ENCODE peak calls at places on chromosome 13, in four cellular contexts. H is K562, T is GM12878, Y is HepG2. X is an unnamed sample.

GRCh38 chr13:23428183-23428528 is 5.3 kb downstream of the SACS start:
- DNase-seq in Y (no peak), T (no peak), H (no peak), X (no peak)

GRCh38 chr13:20721454-20722357 is 18.2 kb downstream of the IL17D start:
- DNase-seq in Y (no peak), H (peak), T (no peak), X (peak)

GRCh38 chr13:100397627-100398026 is 191.0 kb downstream of the GGACT start:
- DNase-seq in T (no peak), H (no peak), Y (no peak), X (no peak)

GRCh38 chr13:30895773-30896172 is 10.3 kb upstream of the MEDAG start:
- DNase-seq in Y (no peak), T (no peak), H (no peak), X (no peak)

GRCh38 chr13:93723316-93723715 is 496.7 kb downstream of the GPC6 start:
- DNase-seq in T (no peak), Y (no peak), H (no peak), X (no peak)

GRCh38 chr13:40494513-40494912 is 171.9 kb downstream of the FOXO1 start:
- DNase-seq in H (no peak), T (no peak), Y (no peak), X (no peak)

GRCh38 chr13:75959861-75960481 is 323.8 kb downstream of the LMO7 start:
- DNase-seq in Y (no peak), H (no peak), T (no peak), X (no peak)

GRCh38 chr13:30354481-30355404 is 47.4 kb upstream of the KATNAL1 start:
- DNase-seq in H (no peak), T (no peak), Y (peak), X (no peak)

GRCh38 chr13:68667863-68668262 is 1437.7 kb upstream of the PCDH9 start:
- DNase-seq in Y (no peak), H (no peak), T (no peak), X (no peak)

GRCh38 chr13:30835442-30835841 is 70.6 kb upstream of the MEDAG start:
- DNase-seq in T (no peak), H (no peak), Y (no peak), X (no peak)

GRCh38 chr13:76791290-76791664 is 94.9 kb downstream of the KCTD12 start:
- DNase-seq in T (no peak), H (no peak), Y (no peak), X (peak)

GRCh38 chr13:112331675-112332074 is 44.5 kb upstream of the SPACA7 start:
- DNase-seq in Y (no peak), H (no peak), T (no peak), X (no peak)
- TF ChIP-seq EZH2 in Y (no peak), H (no peak), T (no peak), X (no peak)

DNA sequence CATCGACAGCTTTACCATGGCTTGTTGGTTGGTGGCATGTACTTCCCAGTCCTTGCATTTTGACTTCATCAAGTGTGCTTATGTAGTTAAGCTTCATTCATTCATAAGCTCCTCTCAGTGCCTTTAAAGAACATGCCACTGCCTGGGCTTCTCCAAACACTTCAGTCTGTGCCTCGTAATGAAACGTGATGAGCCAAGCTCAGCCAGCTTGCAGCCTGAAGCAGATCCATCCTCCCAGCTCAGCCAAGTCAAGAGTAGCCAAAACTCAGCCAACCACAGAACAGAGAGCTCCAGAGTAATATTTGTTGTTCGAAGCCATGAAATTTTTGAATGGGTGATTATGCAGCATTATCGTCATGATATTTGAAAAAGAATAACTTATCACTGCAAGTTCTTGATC is 989.7 kb downstream of the EFNB2 start:
- DNase-seq in Y (no peak), T (no peak), H (no peak), X (no peak)
- TF ChIP-seq CHD2 in Y (no peak), T (no peak), H (no peak), X (no peak)

GRCh38 chr13:109779876-109780516 is 6.4 kb downstream of the IRS2 start:
- DNase-seq in T (no peak), H (no peak), Y (no peak), X (no peak)

GRCh38 chr13:109782066-109782822 is 4.1 kb downstream of the IRS2 start:
- DNase-seq in H (no peak), T (no peak), Y (no peak), X (no peak)

GRCh38 chr13:109782823-109783411 is 3.5 kb downstream of the IRS2 start:
- DNase-seq in T (no peak), Y (no peak), H (no peak), X (no peak)

GRCh38 chr13:109780880-109781383 is 5.5 kb downstream of the IRS2 start:
- DNase-seq in T (no peak), Y (no peak), H (no peak), X (no peak)

GRCh38 chr13:109781384-109782065 is 4.9 kb downstream of the IRS2 start:
- DNase-seq in T (no peak), Y (no peak), H (no peak), X (no peak)
- TF ChIP-seq EZH2 in T (no peak), Y (no peak), H (no peak), X (no peak)

GRCh38 chr13:109010912-109011311 is 381.5 kb downstream of the MYO16 start:
- DNase-seq in T (no peak), H (no peak), Y (no peak), X (peak)

GRCh38 chr13:109012115-109012514 is 382.7 kb downstream of the MYO16 start:
- DNase-seq in T (no peak), Y (no peak), H (no peak), X (no peak)

GRCh38 chr13:109007946-109008345 is 378.5 kb downstream of the MYO16 start:
- DNase-seq in T (no peak), H (no peak), Y (no peak), X (no peak)

DNA sequence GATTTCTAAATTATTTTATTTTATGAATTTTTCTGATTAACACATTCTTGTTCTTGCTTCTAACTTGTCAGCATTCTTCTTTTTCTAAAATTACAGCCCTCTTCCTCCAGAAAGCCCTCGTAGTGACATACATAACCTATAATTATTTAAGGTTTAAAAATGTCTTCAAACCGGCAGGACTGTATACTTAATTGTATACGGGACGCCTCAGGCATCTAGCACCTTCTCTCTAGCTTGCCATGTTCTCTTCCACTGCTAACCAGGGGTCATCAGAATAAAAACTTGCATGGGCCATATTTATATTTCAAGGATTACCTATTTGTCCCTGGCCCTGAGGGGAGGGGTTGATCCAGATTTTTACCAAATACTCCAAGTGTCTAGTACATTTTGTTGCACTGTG is 380.3 kb downstream of the MYO16 start:
- DNase-seq in Y (no peak), T (no peak), H (no peak), X (no peak)
- TF ChIP-seq CHD2 in Y (no peak), T (no peak), H (no peak), X (no peak)

GRCh38 chr13:102793583-102794355 is 5.0 kb downstream of the POGLUT2 start:
- DNase-seq in H (no peak), T (no peak), Y (no peak), X (no peak)

GRCh38 chr13:102798653-102799543 is at the start of the genes BIVM and POGLUT2:
- DNase-seq in Y (peak), H (peak), T (peak), X (peak)

GRCh38 chr13:102800145-102801041 is 1.5 kb downstream of the BIVM start:
- DNase-seq in T (no peak), Y (peak), H (peak), X (peak)

GRCh38 chr13:102799544-102800144 is 725 bp downstream of the BIVM start:
- DNase-seq in Y (no peak), T (no peak), H (peak), X (no peak)
- TF ChIP-seq EZH2 in Y (no peak), T (no peak), H (no peak), X (no peak)

GRCh38 chr13:24654741-24655140 is 25.5 kb upstream of the ATP12A start:
- DNase-seq in H (no peak), T (no peak), Y (no peak), X (no peak)
- TF ChIP-seq CHD2 in H (no peak), T (no peak), Y (no peak), X (no peak)

DNA sequence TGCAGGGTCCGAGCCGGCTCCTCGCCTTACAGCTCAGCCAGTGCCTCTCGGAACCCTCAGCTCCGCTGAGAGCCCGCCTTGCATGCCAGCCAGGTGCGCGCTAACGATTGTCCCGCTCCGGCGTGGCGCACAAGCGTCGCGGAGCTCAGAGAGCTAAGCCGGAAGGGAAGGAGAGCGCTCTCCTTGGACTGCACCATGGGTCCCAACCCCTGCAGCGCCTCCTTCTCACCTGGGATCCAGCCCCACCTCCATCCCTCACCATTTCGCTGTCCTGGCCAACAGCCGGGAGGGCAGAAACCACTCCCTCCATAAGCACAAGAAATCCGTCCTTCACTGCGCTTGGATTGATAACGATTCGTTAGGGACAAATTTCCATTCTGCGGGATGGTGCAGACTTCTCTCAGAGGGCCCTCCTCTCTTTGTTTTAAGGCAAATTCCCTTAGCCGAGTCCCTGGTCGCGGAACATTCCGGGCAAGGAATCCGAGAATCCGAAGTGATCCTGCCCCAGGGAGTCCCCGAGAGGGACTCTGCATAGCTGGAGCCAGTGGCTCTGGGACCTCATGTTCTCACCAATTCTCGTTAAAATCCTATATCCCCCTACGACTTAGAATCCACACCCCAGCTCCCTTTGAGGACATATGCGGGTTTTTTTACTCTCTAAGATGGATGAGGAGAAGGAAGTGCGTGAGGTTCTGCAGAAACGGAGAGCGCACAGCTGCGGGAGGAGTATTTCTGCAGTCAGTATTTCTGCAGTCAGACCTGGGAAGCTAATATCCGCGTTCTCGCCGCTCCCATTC is 2.8 kb downstream of the GSX1 start:
- DNase-seq in Y (no peak), H (no peak), T (no peak), X (no peak)
- TF ChIP-seq EZH2 in Y (no peak), H (no peak), T (no peak), X (peak)

DNA sequence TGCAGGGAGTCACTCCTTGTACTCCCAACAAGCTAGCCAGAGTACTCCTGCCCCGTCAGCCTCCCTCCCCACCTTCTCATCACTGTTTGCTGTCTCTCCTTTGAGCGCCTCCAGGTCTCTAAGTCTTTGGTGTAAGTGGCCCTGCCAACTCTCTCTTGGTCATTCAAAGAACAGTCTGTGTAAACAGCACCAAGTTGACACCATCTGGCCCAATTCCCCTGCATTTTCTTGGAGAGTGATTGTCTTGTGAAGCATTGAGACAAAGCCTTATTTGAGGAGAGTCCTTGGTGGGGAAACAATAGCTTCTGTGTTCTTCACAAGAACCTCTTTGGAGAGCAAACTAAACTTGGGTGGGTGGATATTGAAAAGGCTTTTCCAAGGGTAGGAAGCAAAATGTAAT is 114.6 kb upstream of the RNF113B start:
- DNase-seq in T (no peak), Y (peak), H (no peak), X (no peak)
- TF ChIP-seq CHD2 in T (no peak), Y (no peak), H (no peak), X (no peak)

X was measured in H1.